ENCODE peak calls at places on chromosomes 7 and 10, in ten cellular contexts. H is colonic mucosa; P is fibroblast of pulmonary artery; W is CD4-positive, alpha-beta memory T cell; Y is cardiac fibroblast; C is left colon; R is GM04504; B is central memory CD4-positive, alpha-beta T cell; K is MM.1S; Z is activated naive CD4-positive, alpha-beta T cell treated with anti-CD3 and anti-CD28 coated beads for 36 hours. E is an unnamed sample.

GRCh38 chr7:1348096-1348835 is 111.0 kb downstream of the MICALL2 start:
- DNase-seq in B (no peak), H (no peak), Z (no peak), P (no peak), K (no peak), R (no peak), W (no peak), Y (no peak), C (no peak), E (no peak)

GRCh38 chr10:16182688-16183087 is 254.1 kb upstream of the PTER start:
- DNase-seq in Z (no peak), P (no peak), K (no peak), B (no peak), C (no peak), R (no peak), Y (no peak), W (no peak), H (no peak), E (no peak)

GRCh38 chr7:25633420-25633819 is 405.1 kb upstream of the NPVF start:
- DNase-seq in B (no peak), P (no peak), Y (no peak), C (no peak), K (no peak), H (no peak), R (no peak), W (no peak), Z (no peak), E (no peak)

GRCh38 chr10:43156590-43157340 is 18.5 kb downstream of the CSGALNACT2 start:
- DNase-seq in P (no peak), R (no peak), C (no peak), K (no peak), H (no peak), Y (no peak), B (no peak), Z (no peak), W (no peak), E (no peak)

GRCh38 chr10:117946525-117947070 is 100.1 kb downstream of the RAB11FIP2 start:
- DNase-seq in H (no peak), K (no peak), C (no peak), Y (no peak), R (peak), W (no peak), Z (no peak), P (no peak), B (no peak), E (no peak)

GRCh38 chr10:133421336-133422222 is 2.8 kb downstream of the SPRN start:
- DNase-seq in W (no peak), P (no peak), B (no peak), Z (no peak), C (no peak), K (no peak), Y (no peak), H (no peak), R (no peak), E (no peak)

GRCh38 chr10:69459101-69459805 is 8.0 kb downstream of the TSPAN15 start:
- DNase-seq in C (peak), P (no peak), R (no peak), W (no peak), K (no peak), Y (no peak), B (no peak), H (no peak), Z (no peak), E (no peak)

GRCh38 chr7:39184387-39184786 is 206.7 kb downstream of the POU6F2 start:
- DNase-seq in H (no peak), B (no peak), W (no peak), Z (no peak), P (no peak), R (no peak), Y (no peak), K (peak), C (no peak), E (peak)

GRCh38 chr7:101932053-101932452 is 114.6 kb downstream of the CUX1 start:
- DNase-seq in C (no peak), W (no peak), H (no peak), Z (no peak), R (no peak), Y (no peak), K (no peak), P (no peak), B (no peak), E (no peak)

GRCh38 chr10:98555011-98555619 is 108.4 kb upstream of the HPS1 start:
- DNase-seq in Y (no peak), R (no peak), P (no peak), B (no peak), W (no peak), K (no peak), H (no peak), C (no peak), Z (no peak), E (no peak)

GRCh38 chr10:62715383-62715782 is 89.1 kb upstream of the ADO start:
- DNase-seq in H (no peak), Z (no peak), P (no peak), Y (no peak), W (no peak), C (no peak), R (no peak), B (no peak), K (no peak), E (no peak)

GRCh38 chr7:47328392-47329319 is 253.3 kb downstream of the TNS3 start:
- DNase-seq in H (no peak), P (no peak), Y (no peak), Z (no peak), W (no peak), C (no peak), R (no peak), K (no peak), B (no peak), E (no peak)

GRCh38 chr10:110717830-110718595 is 73.9 kb downstream of the RBM20 start:
- DNase-seq in C (no peak), Z (no peak), Y (no peak), H (no peak), P (no peak), K (no peak), W (no peak), B (no peak), R (no peak), E (no peak)

GRCh38 chr10:11318812-11319598 is 292.4 kb downstream of the USP6NL start:
- DNase-seq in Z (no peak), C (no peak), Y (no peak), H (no peak), W (no peak), K (no peak), R (no peak), B (no peak), P (no peak), E (no peak)

GRCh38 chr7:130010689-130011412 is 40.3 kb downstream of the ZC3HC1 start:
- DNase-seq in B (peak), R (peak), P (peak), Y (peak), W (peak), H (peak), Z (peak), C (peak), K (peak), E (peak)

GRCh38 chr10:95245425-95246055 is 45.3 kb downstream of the PDLIM1 start:
- DNase-seq in B (no peak), R (no peak), C (no peak), Y (no peak), Z (no peak), P (no peak), K (peak), H (no peak), W (no peak), E (no peak)

GRCh38 chr10:73917566-73918305 is 6.8 kb downstream of the PLAU start:
- DNase-seq in Z (no peak), W (no peak), P (no peak), R (no peak), Y (no peak), K (no peak), H (no peak), C (no peak), B (no peak), E (no peak)

E was measured in mucosa of gallbladder.